ENCODE peak calls at places on chromosome 6, in six cellular contexts. One of them, this sample, is unnamed.
A peak's percentile ranks its signal among the peaks of the same experiment; 100 is the strongest.

GRCh38 chr6:118985123-118985830 is 50.3 kb upstream of the MCM9 start:
- DNase-seq in pancreas: no peak
- DNase-seq in prostate gland: no peak
- DNase-seq in H9: no peak
- DNase-seq in A673: no peak
- DNase-seq in osteoblast: no peak
- DNase-seq in this sample: no peak

GRCh38 chr6:104268389-104268788 is 591.3 kb downstream of the HACE1 start:
- DNase-seq in pancreas: no peak
- DNase-seq in prostate gland: no peak
- DNase-seq in H9: no peak
- DNase-seq in A673: no peak
- DNase-seq in osteoblast: no peak
- DNase-seq in this sample: no peak

GRCh38 chr6:42813074-42813645 is 31.3 kb downstream of the BICRAL start:
- DNase-seq in pancreas: no peak
- DNase-seq in prostate gland: no peak
- DNase-seq in H9: no peak
- DNase-seq in A673: no peak
- DNase-seq in osteoblast: no peak
- DNase-seq in this sample: no peak

GRCh38 chr6:101572627-101573026 is 179.1 kb downstream of the GRIK2 start:
- DNase-seq in pancreas: no peak
- DNase-seq in prostate gland: no peak
- DNase-seq in H9: no peak
- DNase-seq in A673: no peak
- DNase-seq in osteoblast: no peak
- DNase-seq in this sample: no peak

GRCh38 chr6:8080338-8081151 is 16.4 kb upstream of the BLOC1S5 start:
- DNase-seq in pancreas: no peak
- DNase-seq in prostate gland: no peak
- DNase-seq in H9: no peak
- DNase-seq in A673: peak; percentile 24
- DNase-seq in osteoblast: no peak
- DNase-seq in this sample: no peak

GRCh38 chr6:167906899-167907298 is 80.2 kb downstream of the AFDN start:
- DNase-seq in pancreas: no peak
- DNase-seq in prostate gland: peak; percentile 95
- DNase-seq in H9: no peak
- DNase-seq in A673: peak; percentile 4
- DNase-seq in osteoblast: peak; percentile 17
- DNase-seq in this sample: no peak

GRCh38 chr6:170449231-170449630 is 103.9 kb downstream of the PSMB1 start:
- DNase-seq in pancreas: no peak
- DNase-seq in prostate gland: no peak
- DNase-seq in H9: no peak
- DNase-seq in A673: no peak
- DNase-seq in osteoblast: peak; percentile 42
- DNase-seq in this sample: no peak

GRCh38 chr6:47680056-47680455 is 18.3 kb upstream of the ADGRF4 start:
- DNase-seq in pancreas: no peak
- DNase-seq in prostate gland: no peak
- DNase-seq in H9: no peak
- DNase-seq in A673: no peak
- DNase-seq in osteoblast: no peak
- DNase-seq in this sample: no peak

GRCh38 chr6:54776891-54777290 is 69.7 kb upstream of the FAM83B start:
- DNase-seq in pancreas: no peak
- DNase-seq in prostate gland: no peak
- DNase-seq in H9: no peak
- DNase-seq in A673: no peak
- DNase-seq in osteoblast: no peak
- DNase-seq in this sample: no peak

GRCh38 chr6:108163644-108164536 is 1.9 kb upstream of the NR2E1 start:
- DNase-seq in pancreas: no peak
- DNase-seq in prostate gland: no peak
- DNase-seq in H9: peak; percentile 32
- DNase-seq in A673: no peak
- DNase-seq in osteoblast: peak; percentile 77
- DNase-seq in this sample: no peak

GRCh38 chr6:134722429-134722828 is 227.5 kb downstream of the ALDH8A1 start:
- DNase-seq in pancreas: no peak
- DNase-seq in prostate gland: no peak
- DNase-seq in H9: no peak
- DNase-seq in A673: peak; percentile 41
- DNase-seq in osteoblast: no peak
- DNase-seq in this sample: no peak

GRCh38 chr6:168418631-168419250 is 22.2 kb upstream of the SMOC2 start:
- DNase-seq in pancreas: no peak
- DNase-seq in prostate gland: no peak
- DNase-seq in H9: no peak
- DNase-seq in A673: no peak
- DNase-seq in osteoblast: peak; percentile 82
- DNase-seq in this sample: no peak

GRCh38 chr6:134446228-134446848 is 128.4 kb upstream of the SGK1 start:
- DNase-seq in pancreas: no peak
- DNase-seq in prostate gland: peak; percentile 30
- DNase-seq in H9: no peak
- DNase-seq in A673: peak; percentile 26
- DNase-seq in osteoblast: no peak
- DNase-seq in this sample: no peak

GRCh38 chr6:24991748-24992467 is 56.1 kb upstream of the RIPOR2 start:
- DNase-seq in pancreas: peak; percentile 59
- DNase-seq in prostate gland: peak; percentile 28
- DNase-seq in H9: peak; percentile 63
- DNase-seq in A673: peak; percentile 75
- DNase-seq in osteoblast: peak; percentile 80
- DNase-seq in this sample: no peak

GRCh38 chr6:163260911-163261310 is 153.6 kb upstream of the QKI start:
- DNase-seq in pancreas: no peak
- DNase-seq in prostate gland: no peak
- DNase-seq in H9: no peak
- DNase-seq in A673: no peak
- DNase-seq in osteoblast: no peak
- DNase-seq in this sample: no peak

GRCh38 chr6:106257195-106257594 is 68.4 kb downstream of the ATG5 start:
- DNase-seq in pancreas: no peak
- DNase-seq in prostate gland: no peak
- DNase-seq in H9: no peak
- DNase-seq in A673: no peak
- DNase-seq in osteoblast: no peak
- DNase-seq in this sample: no peak

GRCh38 chr6:149484733-149485700 is at the start of gene ZC3H12D:
- DNase-seq in pancreas: no peak
- DNase-seq in prostate gland: no peak
- DNase-seq in H9: peak; percentile 59
- DNase-seq in A673: peak; percentile 56
- DNase-seq in osteoblast: peak; percentile 72
- DNase-seq in this sample: no peak

GRCh38 chr6:152099816-152100618 is 292.5 kb downstream of the ESR1 start:
- DNase-seq in pancreas: no peak
- DNase-seq in prostate gland: no peak
- DNase-seq in H9: no peak
- DNase-seq in A673: peak; percentile 16
- DNase-seq in osteoblast: no peak
- DNase-seq in this sample: no peak

GRCh38 chr6:27748662-27749061 is 163.5 kb downstream of the OR2B2 start:
- DNase-seq in pancreas: no peak
- DNase-seq in prostate gland: no peak
- DNase-seq in H9: no peak
- DNase-seq in A673: no peak
- DNase-seq in osteoblast: no peak
- DNase-seq in this sample: no peak

GRCh38 chr6:167997642-167998041 is at the start of gene KIF25:
- DNase-seq in pancreas: no peak
- DNase-seq in prostate gland: no peak
- DNase-seq in H9: no peak
- DNase-seq in A673: no peak
- DNase-seq in osteoblast: no peak
- DNase-seq in this sample: no peak

GRCh38 chr6:132153221-132153896 is 202.2 kb upstream of the CCN2 start:
- DNase-seq in pancreas: no peak
- DNase-seq in prostate gland: no peak
- DNase-seq in H9: no peak
- DNase-seq in A673: no peak
- DNase-seq in osteoblast: no peak
- DNase-seq in this sample: no peak

GRCh38 chr6:82040405-82041221 is 206.9 kb downstream of the IBTK start:
- DNase-seq in pancreas: no peak
- DNase-seq in prostate gland: peak; percentile 6
- DNase-seq in H9: peak; percentile 60
- DNase-seq in A673: peak; percentile 84
- DNase-seq in osteoblast: no peak
- DNase-seq in this sample: no peak

GRCh38 chr6:34513628-34514027 is 42.5 kb downstream of the SPDEF start:
- DNase-seq in pancreas: peak; percentile 14
- DNase-seq in prostate gland: no peak
- DNase-seq in H9: no peak
- DNase-seq in A673: no peak
- DNase-seq in osteoblast: no peak
- DNase-seq in this sample: no peak

DNA sequence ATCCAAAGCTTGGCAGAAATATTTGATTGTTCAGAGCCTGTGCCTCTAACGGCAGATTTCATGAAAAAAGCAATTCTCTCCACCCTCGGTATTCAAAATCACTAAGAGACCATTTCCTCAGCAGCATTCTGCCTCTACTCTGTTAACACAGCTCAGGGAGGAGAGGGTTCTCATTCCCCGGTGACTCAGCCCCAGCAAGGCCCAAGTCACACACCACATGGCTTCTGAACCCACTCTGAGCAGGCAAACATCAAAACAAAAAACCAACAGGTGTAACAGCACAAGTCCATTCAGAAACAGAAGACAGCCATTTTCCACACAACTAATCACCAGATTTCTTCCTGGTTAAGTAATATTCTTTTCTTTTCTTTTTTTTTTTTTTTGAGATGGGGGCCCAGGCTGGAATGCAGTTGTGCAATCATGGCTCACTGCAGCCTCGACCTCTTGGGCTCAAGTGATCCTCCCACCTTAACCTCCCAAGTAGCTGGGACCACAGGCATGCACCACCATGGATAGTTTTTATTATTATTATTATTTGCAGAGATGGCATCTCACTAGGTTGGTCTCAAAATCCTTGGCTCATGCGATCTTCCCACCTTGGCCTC is 55.4 kb downstream of the GFOD1 start:
- DNase-seq in pancreas: no peak
- DNase-seq in prostate gland: no peak
- DNase-seq in H9: no peak
- DNase-seq in A673: no peak
- DNase-seq in osteoblast: no peak
- DNase-seq in this sample: no peak
- H3K27me3 ChIP-seq in pancreas: no peaks in the 10 kb centered on the region
- H3K27me3 ChIP-seq in prostate gland: no peaks in the 10 kb centered on the region
- H3K27me3 ChIP-seq in H9: no peaks in the 10 kb centered on the region
- H3K27me3 ChIP-seq in A673: no peaks in the 10 kb centered on the region
- H3K27me3 ChIP-seq in osteoblast: no peaks in the 10 kb centered on the region
- H3K27me3 ChIP-seq in this sample: no peaks in the 10 kb centered on the region

DNA sequence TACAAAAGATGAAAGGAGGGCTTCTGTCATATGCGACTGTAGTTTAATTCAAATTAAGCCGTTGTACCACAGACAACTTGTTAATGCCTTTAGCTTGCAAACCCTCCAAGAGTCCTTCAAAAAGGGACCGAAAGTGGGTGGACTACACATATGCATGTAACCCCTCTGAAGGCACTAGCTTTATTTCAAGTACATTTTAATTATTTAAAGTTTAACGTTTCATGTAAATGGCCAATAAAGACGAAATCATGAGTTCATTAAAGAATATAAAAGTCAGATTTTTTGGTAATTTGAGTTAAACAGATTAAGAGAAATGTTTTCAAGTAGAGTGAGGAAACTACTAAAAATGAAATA is 12.8 kb downstream of the PRDM13 start:
- DNase-seq in pancreas: no peak
- DNase-seq in prostate gland: no peak
- DNase-seq in H9: no peak
- DNase-seq in A673: no peak
- DNase-seq in osteoblast: no peak
- DNase-seq in this sample: no peak
- H3K27me3 ChIP-seq in pancreas: peaks cover 7% of the 10 kb centered on the region
- H3K27me3 ChIP-seq in prostate gland: peaks cover 33% of the 10 kb centered on the region
- H3K27me3 ChIP-seq in H9: peaks cover 58% of the 10 kb centered on the region
- H3K27me3 ChIP-seq in A673: peaks cover 97% of the 10 kb centered on the region
- H3K27me3 ChIP-seq in osteoblast: peaks cover 73% of the 10 kb centered on the region
- H3K27me3 ChIP-seq in this sample: peaks cover 100% of the 10 kb centered on the region

GRCh38 chr6:3911614-3912336 is 62.6 kb downstream of the FAM50B start:
- DNase-seq in pancreas: peak; percentile 71
- DNase-seq in prostate gland: no peak
- DNase-seq in H9: peak; percentile 9
- DNase-seq in A673: peak; percentile 80
- DNase-seq in osteoblast: peak; percentile 91
- DNase-seq in this sample: no peak

GRCh38 chr6:3910264-3910663 is 61.1 kb downstream of the FAM50B start:
- DNase-seq in pancreas: no peak
- DNase-seq in prostate gland: no peak
- DNase-seq in H9: no peak
- DNase-seq in A673: no peak
- DNase-seq in osteoblast: no peak
- DNase-seq in this sample: no peak

GRCh38 chr6:3912366-3913076 is 63.3 kb downstream of the FAM50B start:
- DNase-seq in pancreas: no peak
- DNase-seq in prostate gland: no peak
- DNase-seq in H9: no peak
- DNase-seq in A673: peak; percentile 68
- DNase-seq in osteoblast: peak; percentile 62
- DNase-seq in this sample: no peak

GRCh38 chr6:3908961-3909360 is 59.8 kb downstream of the FAM50B start:
- DNase-seq in pancreas: no peak
- DNase-seq in prostate gland: no peak
- DNase-seq in H9: no peak
- DNase-seq in A673: no peak
- DNase-seq in osteoblast: no peak
- DNase-seq in this sample: no peak

DNA sequence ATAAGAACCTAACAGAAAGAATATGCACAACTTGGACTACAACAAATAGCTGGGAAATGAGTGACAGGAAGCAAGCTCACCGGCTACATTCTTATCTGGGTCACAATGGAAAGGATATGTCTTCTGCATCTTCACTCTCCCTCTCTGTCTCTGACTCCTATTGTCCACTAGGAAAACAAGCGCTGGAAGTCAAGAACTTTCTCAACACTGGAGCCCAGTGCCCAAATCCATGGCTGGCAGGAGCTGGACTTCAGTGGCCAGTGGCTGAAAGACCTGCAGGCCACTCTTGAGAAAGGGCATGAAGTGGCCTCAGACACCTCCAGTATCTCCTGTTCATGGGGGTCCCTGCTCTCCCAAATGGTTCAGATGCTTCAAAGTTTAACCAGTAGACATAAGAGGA is 62.0 kb downstream of the FAM50B start:
- DNase-seq in pancreas: no peak
- DNase-seq in prostate gland: no peak
- DNase-seq in H9: peak; percentile 9
- DNase-seq in A673: no peak
- DNase-seq in osteoblast: no peak
- DNase-seq in this sample: no peak
- H3K27me3 ChIP-seq in pancreas: no peaks in the 10 kb centered on the region
- H3K27me3 ChIP-seq in prostate gland: no peaks in the 10 kb centered on the region
- H3K27me3 ChIP-seq in H9: no peaks in the 10 kb centered on the region
- H3K27me3 ChIP-seq in A673: no peaks in the 10 kb centered on the region
- H3K27me3 ChIP-seq in osteoblast: no peaks in the 10 kb centered on the region
- H3K27me3 ChIP-seq in this sample: no peaks in the 10 kb centered on the region

GRCh38 chr6:76120302-76120701 is 47.8 kb upstream of the IMPG1 start:
- DNase-seq in pancreas: no peak
- DNase-seq in prostate gland: no peak
- DNase-seq in H9: peak; percentile 26
- DNase-seq in A673: no peak
- DNase-seq in osteoblast: no peak
- DNase-seq in this sample: no peak

GRCh38 chr6:76124010-76124409 is 51.5 kb upstream of the IMPG1 start:
- DNase-seq in pancreas: no peak
- DNase-seq in prostate gland: peak; percentile 4
- DNase-seq in H9: no peak
- DNase-seq in A673: no peak
- DNase-seq in osteoblast: no peak
- DNase-seq in this sample: no peak
- H3K27me3 ChIP-seq in pancreas: no peaks in the 10 kb centered on the region
- H3K27me3 ChIP-seq in prostate gland: no peaks in the 10 kb centered on the region
- H3K27me3 ChIP-seq in H9: peaks cover 56% of the 10 kb centered on the region
- H3K27me3 ChIP-seq in A673: no peaks in the 10 kb centered on the region
- H3K27me3 ChIP-seq in osteoblast: no peaks in the 10 kb centered on the region
- H3K27me3 ChIP-seq in this sample: no peaks in the 10 kb centered on the region